ENCODE peak calls at places on chromosome 11, in seven cellular contexts. K is right lobe of liver; U is aorta; F is CD8-positive, alpha-beta memory T cell; T is stomach; M is transverse colon; V is spleen. R is an unnamed sample.

GRCh38 chr11:3074912-3075589 is 17.8 kb upstream of the CARS1 start:
- DNase-seq in K (no peak), U (peak; percentile 79), F (no peak), T (no peak), M (peak; percentile 48), V (no peak), R (no peak)

GRCh38 chr11:20131744-20132666 is 28.3 kb downstream of the DBX1 start:
- DNase-seq in K (peak; percentile 54), U (peak; percentile 84), F (peak; percentile 11), T (peak; percentile 68), M (peak; percentile 70), V (peak; percentile 81), R (peak; percentile 70)

GRCh38 chr11:126628790-126629621 is 273.5 kb downstream of the ST3GAL4 start:
- DNase-seq in K (peak; percentile 92), U (no peak), F (no peak), T (no peak), M (no peak), V (no peak), R (no peak)

GRCh38 chr11:126485021-126485781 is 129.7 kb downstream of the ST3GAL4 start:
- DNase-seq in K (no peak), U (peak; percentile 59), F (no peak), T (no peak), M (no peak), V (peak; percentile 52), R (no peak)

GRCh38 chr11:102309621-102310541 is 7.4 kb upstream of the BIRC3 start:
- DNase-seq in K (no peak), U (no peak), F (no peak), T (no peak), M (no peak), V (peak; percentile 67), R (no peak)

GRCh38 chr11:122210378-122210995 is 94.5 kb upstream of the BLID start:
- DNase-seq in K (no peak), U (no peak), F (no peak), T (no peak), M (no peak), V (no peak), R (no peak)

GRCh38 chr11:84524422-84525051 is 1102.6 kb downstream of the DLG2 start:
- DNase-seq in K (no peak), U (no peak), F (no peak), T (no peak), M (no peak), V (no peak), R (no peak)

GRCh38 chr11:118998822-118999221 is 884 bp downstream of the CENATAC start:
- DNase-seq in K (no peak), U (no peak), F (no peak), T (peak; percentile 35), M (no peak), V (no peak), R (no peak)

GRCh38 chr11:111303476-111303875 is 5.1 kb downstream of the POU2AF3 start:
- DNase-seq in K (peak; percentile 60), U (no peak), F (no peak), T (peak; percentile 77), M (peak; percentile 61), V (no peak), R (no peak)

GRCh38 chr11:117950320-117950719 is 21.1 kb upstream of the TMPRSS13 start:
- DNase-seq in K (no peak), U (no peak), F (peak; percentile 82), T (no peak), M (peak; percentile 27), V (no peak), R (no peak)

GRCh38 chr11:75166791-75167190 is 15.9 kb downstream of the SLCO2B1 start:
- DNase-seq in K (no peak), U (no peak), F (no peak), T (no peak), M (no peak), V (no peak), R (no peak)

DNA sequence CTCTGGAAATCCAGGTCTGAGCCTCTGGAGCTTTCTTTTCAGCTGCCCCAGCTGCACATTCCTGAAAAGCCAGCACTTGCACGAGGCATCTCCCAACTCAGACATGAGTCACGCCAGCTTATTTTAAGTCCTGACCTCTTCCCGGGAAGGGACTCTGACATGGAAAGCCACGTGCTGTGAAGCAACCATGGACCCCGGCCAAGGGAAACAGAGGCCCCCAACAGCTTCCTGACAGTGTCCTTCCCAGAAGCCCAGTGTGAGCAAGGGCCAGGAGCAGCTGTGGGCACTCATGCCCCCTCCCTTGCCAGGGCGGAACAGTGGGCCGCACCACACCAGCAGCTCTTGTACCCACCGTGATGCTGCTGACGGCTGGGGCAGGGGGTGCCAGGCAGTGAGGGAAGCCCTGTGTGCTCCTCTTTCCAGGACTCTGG is 118.8 kb upstream of the CADM1 start:
- DNase-seq in K (no peak), U (peak; percentile 91), F (no peak), T (peak; percentile 42), M (peak; percentile 59), V (peak; percentile 80), R (peak; percentile 59)
- H3K27ac ChIP-seq in K (no peak overlapping the region), U (no peak overlapping the region), F (no peak overlapping the region), T (peak overlapping the region; percentile 65), M (peak overlapping the region; percentile 46), V (peak overlapping the region; percentile 71), R (no peak overlapping the region)

DNA sequence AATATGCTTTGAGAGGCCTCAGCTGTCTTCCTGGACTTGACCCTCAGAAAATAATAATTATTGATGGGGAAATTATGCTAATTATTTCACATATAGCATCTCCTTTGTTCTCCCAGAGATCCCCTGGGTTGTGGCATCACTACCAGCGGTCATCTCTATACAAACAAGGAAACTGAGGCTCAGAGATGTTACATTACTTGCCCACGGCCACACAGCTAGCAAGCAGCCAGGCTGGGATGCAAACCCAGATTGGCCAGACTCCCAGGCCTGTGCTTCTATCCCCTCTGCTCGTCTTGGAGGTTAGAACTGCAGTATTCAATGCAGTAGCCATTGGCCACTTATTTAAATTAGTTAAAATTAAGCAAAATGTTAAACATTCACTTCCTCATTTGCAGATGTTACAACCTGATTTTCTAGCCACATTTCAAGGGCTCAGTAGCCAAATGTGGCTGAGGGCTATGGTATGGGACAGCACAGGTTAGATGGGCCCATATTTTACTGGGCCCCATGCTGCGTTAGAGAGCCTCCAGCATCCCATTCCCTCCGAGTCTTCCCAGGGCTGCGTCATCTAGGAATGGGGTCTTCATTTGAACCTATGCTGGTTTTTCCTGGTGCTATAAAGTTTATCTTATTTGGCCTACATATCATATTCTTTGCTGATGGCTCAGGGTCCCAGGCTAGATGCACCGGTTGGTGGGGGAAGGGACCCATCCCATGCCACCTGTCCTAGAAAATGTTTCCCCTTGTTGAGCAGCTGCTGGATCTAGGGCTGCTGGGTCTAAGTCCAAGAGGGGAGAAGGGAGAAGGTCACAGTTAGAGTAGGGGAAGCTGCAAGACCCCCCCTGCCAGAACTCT is 2.2 kb downstream of the SLC35C1 start:
- DNase-seq in K (peak; percentile 15), U (no peak), F (no peak), T (peak; percentile 10), M (no peak), V (no peak), R (peak; percentile 5)
- H3K4me3 ChIP-seq in K (peak overlapping the region; percentile 78), U (no peak overlapping the region), F (peak overlapping the region; percentile 83), T (no peak overlapping the region), M (no peak overlapping the region), V (no peak overlapping the region), R (no peak overlapping the region)

GRCh38 chr11:34356918-34357645 is 728 bp downstream of the ABTB2 start:
- DNase-seq in K (peak; percentile 83), U (peak; percentile 87), F (peak; percentile 37), T (peak; percentile 63), M (peak; percentile 48), V (peak; percentile 93), R (peak; percentile 59)
- H3K27me3 ChIP-seq in K (no peaks in the 10 kb centered on the region), U (no peaks in the 10 kb centered on the region), F (peaks cover 16% of the 10 kb centered on the region), T (peaks cover 37% of the 10 kb centered on the region), M (peaks cover 17% of the 10 kb centered on the region), V (peaks cover 27% of the 10 kb centered on the region), R (no peaks in the 10 kb centered on the region)

GRCh38 chr11:128303383-128303782 is 284.0 kb downstream of the ETS1 start:
- DNase-seq in K (no peak), U (no peak), F (no peak), T (no peak), M (no peak), V (no peak), R (no peak)

GRCh38 chr11:128300785-128301184 is 286.6 kb downstream of the ETS1 start:
- DNase-seq in K (no peak), U (no peak), F (no peak), T (no peak), M (no peak), V (no peak), R (no peak)

GRCh38 chr11:128304666-128305485 is 282.5 kb downstream of the ETS1 start:
- DNase-seq in K (no peak), U (no peak), F (peak; percentile 79), T (no peak), M (no peak), V (no peak), R (no peak)

GRCh38 chr11:128305588-128305987 is 281.8 kb downstream of the ETS1 start:
- DNase-seq in K (no peak), U (no peak), F (peak; percentile 57), T (no peak), M (no peak), V (no peak), R (no peak)

GRCh38 chr11:128302425-128303186 is 284.8 kb downstream of the ETS1 start:
- DNase-seq in K (no peak), U (no peak), F (peak; percentile 92), T (no peak), M (peak; percentile 33), V (no peak), R (no peak)
- H3K27ac ChIP-seq in K (no peak overlapping the region), U (no peak overlapping the region), F (peak overlapping the region; percentile 92), T (peak overlapping the region; percentile 36), M (peak overlapping the region; percentile 62), V (peak overlapping the region; percentile 78), R (no peak overlapping the region)

GRCh38 chr11:8258289-8258688 is 5.4 kb downstream of the LMO1 start:
- DNase-seq in K (peak; percentile 33), U (peak; percentile 76), F (no peak), T (peak; percentile 11), M (no peak), V (peak; percentile 58), R (peak; percentile 8)
- H3K4me3 ChIP-seq in K (no peak overlapping the region), U (no peak overlapping the region), F (no peak overlapping the region), T (no peak overlapping the region), M (no peak overlapping the region), V (no peak overlapping the region), R (no peak overlapping the region)

GRCh38 chr11:69716099-69716498 is 12.3 kb upstream of the FGF19 start:
- DNase-seq in K (no peak), U (no peak), F (no peak), T (no peak), M (no peak), V (no peak), R (no peak)
- H3K27me3 ChIP-seq in K (no peaks in the 10 kb centered on the region), U (no peaks in the 10 kb centered on the region), F (peaks cover 9% of the 10 kb centered on the region), T (peaks cover 78% of the 10 kb centered on the region), M (peaks cover 58% of the 10 kb centered on the region), V (peaks cover 14% of the 10 kb centered on the region), R (no peaks in the 10 kb centered on the region)

DNA sequence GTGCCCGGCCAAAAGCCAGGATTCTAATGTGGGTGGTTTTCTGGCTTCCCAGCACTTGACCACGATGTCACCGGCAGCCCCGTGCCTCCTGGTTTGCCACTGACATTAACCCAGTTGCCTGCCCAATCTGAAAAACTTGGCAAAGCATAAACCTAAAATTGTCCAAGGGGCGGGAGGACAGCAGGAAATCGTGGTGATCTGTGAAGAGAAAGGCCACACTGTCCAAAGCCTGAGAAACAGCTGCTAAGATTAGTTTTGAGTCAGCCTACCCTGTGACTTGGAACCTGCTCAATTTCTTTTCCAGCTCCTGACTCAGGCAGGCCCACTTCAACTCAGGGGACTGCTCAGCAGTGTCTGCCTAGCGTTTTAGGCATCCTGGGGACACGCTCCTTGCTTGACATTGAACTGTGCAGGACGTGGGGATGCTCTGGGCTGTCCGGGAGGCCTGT is 8.2 kb upstream of the F2 start:
- DNase-seq in K (peak; percentile 80), U (peak; percentile 89), F (no peak), T (no peak), M (peak; percentile 17), V (no peak), R (peak; percentile 82)
- H3K27ac ChIP-seq in K (peak overlapping the region; percentile 44), U (peak overlapping the region; percentile 85), F (no peak overlapping the region), T (peak overlapping the region; percentile 8), M (peak overlapping the region; percentile 75), V (peak overlapping the region; percentile 62), R (peak overlapping the region; percentile 87)